ENCODE peak calls at places on chromosomes 6 and 20, in seven cellular contexts. K, O, V, U, F, Z and B are unnamed samples.

GRCh38 chr20:3751284-3751663 is 16.3 kb downstream of the ADISSP start:
- DNase-seq in K (no peak), O (no peak), V (no peak), U (no peak), F (no peak), Z (no peak), B (no peak)

GRCh38 chr20:45685896-45686295 is 15.9 kb upstream of the WFDC11 start:
- DNase-seq in K (no peak), O (no peak), V (peak), U (no peak), F (no peak), Z (no peak), B (peak)

GRCh38 chr6:40436685-40437604 is 150.2 kb downstream of the LRFN2 start:
- DNase-seq in K (no peak), O (no peak), V (no peak), U (no peak), F (peak), Z (no peak), B (no peak)

GRCh38 chr20:34045294-34045693 is 51.6 kb downstream of the RALY start:
- DNase-seq in K (no peak), O (no peak), V (no peak), U (no peak), F (no peak), Z (no peak), B (no peak)

GRCh38 chr6:95083506-95083905 is 493.8 kb upstream of the MANEA start:
- DNase-seq in K (no peak), O (no peak), V (no peak), U (no peak), F (no peak), Z (no peak), B (no peak)

GRCh38 chr6:36336779-36337194 is at the start of gene BNIP5:
- DNase-seq in K (no peak), O (no peak), V (no peak), U (no peak), F (no peak), Z (no peak), B (no peak)

GRCh38 chr6:28322661-28323060 is 13.3 kb downstream of the ZSCAN31 start:
- DNase-seq in K (no peak), O (no peak), V (no peak), U (no peak), F (no peak), Z (no peak), B (no peak)

GRCh38 chr20:10706460-10706811 is 32.6 kb upstream of the JAG1 start:
- DNase-seq in K (no peak), O (no peak), V (no peak), U (no peak), F (no peak), Z (no peak), B (no peak)

GRCh38 chr20:37741055-37741454 is 47.2 kb downstream of the CTNNBL1 start:
- DNase-seq in K (no peak), O (no peak), V (no peak), U (no peak), F (no peak), Z (no peak), B (no peak)

GRCh38 chr6:135209803-135210202 is 28.7 kb downstream of the MYB start:
- DNase-seq in K (no peak), O (no peak), V (no peak), U (no peak), F (no peak), Z (no peak), B (no peak)

GRCh38 chr20:63009044-63009961 is 2.5 kb upstream of the BHLHE23 start:
- DNase-seq in K (peak), O (peak), V (peak), U (peak), F (peak), Z (peak), B (peak)

GRCh38 chr20:11919046-11919445 is 1.4 kb downstream of the BTBD3 start:
- DNase-seq in K (no peak), O (peak), V (no peak), U (no peak), F (peak), Z (no peak), B (peak)

GRCh38 chr6:142966294-142966693 is 21.3 kb upstream of the HIVEP2 start:
- DNase-seq in K (no peak), O (no peak), V (no peak), U (no peak), F (no peak), Z (no peak), B (no peak)

GRCh38 chr20:5863040-5863811 is 87.1 kb downstream of the TRMT6 start:
- DNase-seq in K (no peak), O (no peak), V (no peak), U (no peak), F (peak), Z (peak), B (no peak)

GRCh38 chr6:136823128-136823660 is 802 bp downstream of the PEX7 start:
- DNase-seq in K (no peak), O (no peak), V (no peak), U (no peak), F (no peak), Z (no peak), B (no peak)

GRCh38 chr6:170180671-170181337 is 110.1 kb downstream of the DLL1 start:
- DNase-seq in K (no peak), O (no peak), V (no peak), U (no peak), F (no peak), Z (no peak), B (peak)

GRCh38 chr6:152952866-152953509 is 29.9 kb downstream of the FBXO5 start:
- DNase-seq in K (no peak), O (no peak), V (no peak), U (no peak), F (no peak), Z (no peak), B (no peak)

GRCh38 chr20:59783020-59784010 is 150.1 kb downstream of the SYCP2 start:
- DNase-seq in K (peak), O (peak), V (peak), U (no peak), F (peak), Z (no peak), B (peak)

GRCh38 chr6:26155066-26155925 is 68.1 kb downstream of the HFE start:
- DNase-seq in K (no peak), O (peak), V (peak), U (no peak), F (peak), Z (no peak), B (peak)

GRCh38 chr20:3406481-3407425 is 716 bp downstream of the DNAAF9 start:
- DNase-seq in K (no peak), O (peak), V (peak), U (no peak), F (peak), Z (no peak), B (peak)

GRCh38 chr6:108798672-108799355 is 49.4 kb upstream of the ARMC2 start:
- DNase-seq in K (peak), O (no peak), V (no peak), U (peak), F (no peak), Z (no peak), B (peak)

GRCh38 chr6:63467247-63467954 is 104.9 kb upstream of the LOC128125822 start:
- DNase-seq in K (no peak), O (no peak), V (no peak), U (no peak), F (no peak), Z (no peak), B (no peak)

GRCh38 chr20:59663513-59663890 is 59.2 kb downstream of the PHACTR3 start:
- DNase-seq in K (no peak), O (no peak), V (no peak), U (no peak), F (no peak), Z (no peak), B (peak)

GRCh38 chr6:119620846-119621570 is 271.4 kb upstream of the MAN1A1 start:
- DNase-seq in K (no peak), O (no peak), V (no peak), U (no peak), F (no peak), Z (no peak), B (no peak)

GRCh38 chr6:153553627-153554026 is 422.5 kb upstream of the RGS17 start:
- DNase-seq in K (no peak), O (no peak), V (peak), U (no peak), F (no peak), Z (no peak), B (no peak)

GRCh38 chr6:158595223-158595622 is 35.3 kb downstream of the TMEM181 start:
- DNase-seq in K (peak), O (no peak), V (no peak), U (no peak), F (no peak), Z (no peak), B (no peak)

GRCh38 chr6:119535332-119535731 is 185.8 kb upstream of the MAN1A1 start:
- DNase-seq in K (no peak), O (no peak), V (no peak), U (no peak), F (no peak), Z (no peak), B (no peak)

GRCh38 chr6:105851181-105851580 is 235.0 kb upstream of the PRDM1 start:
- DNase-seq in K (no peak), O (no peak), V (peak), U (no peak), F (no peak), Z (no peak), B (no peak)

GRCh38 chr6:169241688-169242350 is 11.8 kb downstream of the THBS2 start:
- DNase-seq in K (no peak), O (peak), V (no peak), U (no peak), F (no peak), Z (no peak), B (no peak)

GRCh38 chr6:95091823-95092436 is 485.4 kb upstream of the MANEA start:
- DNase-seq in K (no peak), O (no peak), V (no peak), U (no peak), F (no peak), Z (no peak), B (no peak)

GRCh38 chr6:149079911-149080501 is 237.5 kb upstream of the TAB2 start:
- DNase-seq in K (no peak), O (no peak), V (no peak), U (no peak), F (peak), Z (no peak), B (no peak)

GRCh38 chr6:13923527-13924145 is 1.1 kb upstream of the RNF182 start:
- DNase-seq in K (no peak), O (no peak), V (no peak), U (no peak), F (no peak), Z (no peak), B (no peak)

GRCh38 chr6:122749451-122750050 is 30.0 kb upstream of the FABP7 start:
- DNase-seq in K (no peak), O (no peak), V (no peak), U (no peak), F (no peak), Z (no peak), B (no peak)

GRCh38 chr6:106087548-106088325 is 1.6 kb downstream of the PRDM1 start:
- DNase-seq in K (no peak), O (no peak), V (no peak), U (no peak), F (no peak), Z (no peak), B (peak)

GRCh38 chr6:17725083-17725482 is 18.4 kb upstream of the NUP153 start:
- DNase-seq in K (no peak), O (no peak), V (peak), U (no peak), F (no peak), Z (no peak), B (no peak)